ENCODE peak calls at places on chromosomes 3 and 15, in eight cellular contexts. E is RWPE1; P is GM20000; R is activated CD4-positive, CD25-positive, alpha-beta regulatory T cell; C is ureter; A is T-cell; N is thyroid gland; B is H9. J is an unnamed sample.

GRCh38 chr15:90022905-90023700 is 22.0 kb downstream of the ZNF710 start:
- DNase-seq in A (no peak), C (no peak), R (no peak), N (no peak), E (no peak), B (no peak), P (no peak), J (no peak)

GRCh38 chr3:56987238-56987932 is 73.1 kb upstream of the SPATA12 start:
- DNase-seq in C (no peak), N (peak; percentile 20), P (no peak), R (no peak), E (no peak), A (no peak), B (peak; percentile 63), J (no peak)

GRCh38 chr3:61627768-61628185 is 66.4 kb downstream of the PTPRG start:
- DNase-seq in N (peak; percentile 50), R (no peak), A (no peak), P (no peak), E (peak; percentile 51), C (no peak), B (no peak), J (no peak)

GRCh38 chr3:177056927-177057326 is 140.4 kb downstream of the TBL1XR1 start:
- DNase-seq in A (no peak), C (no peak), E (no peak), N (no peak), B (no peak), P (no peak), R (no peak), J (no peak)

GRCh38 chr3:59502806-59503205 is 453.0 kb upstream of the CFAP20DC start:
- DNase-seq in E (peak; percentile 57), R (peak; percentile 1), N (no peak), C (no peak), A (no peak), B (no peak), P (no peak), J (no peak)

GRCh38 chr3:124700880-124701684 is 29.2 kb upstream of the UMPS start:
- DNase-seq in E (no peak), B (peak; percentile 44), P (no peak), A (no peak), R (no peak), N (no peak), C (no peak), J (no peak)

GRCh38 chr15:84910928-84911623 is 26.6 kb downstream of the SLC28A1 start:
- DNase-seq in P (no peak), R (no peak), A (no peak), C (no peak), E (no peak), N (no peak), B (no peak), J (no peak)

GRCh38 chr3:119257654-119258410 is 17.2 kb upstream of the B4GALT4 start:
- DNase-seq in N (no peak), A (no peak), C (no peak), P (no peak), B (no peak), R (no peak), E (no peak), J (no peak)

J was measured in NT2/D1.